ENCODE peak calls at places on chromosomes 6 and 20, in five cellular contexts. M is H9, D is B cell, Y is tibial nerve, Z is GM06990. U is an unnamed sample.

GRCh38 chr6:129644567-129645015 is 65.4 kb downstream of the ARHGAP18 start:
- DNase-seq in D (no peak), Y (no peak), M (no peak), Z (no peak), U (no peak)

GRCh38 chr6:43181942-43182860 is at the start of gene CUL9:
- DNase-seq in Z (peak), M (peak), D (peak), Y (peak), U (peak)

GRCh38 chr6:52497652-52498408 is 77.7 kb downstream of the EFHC1 start:
- DNase-seq in M (no peak), Z (peak), Y (peak), D (peak), U (peak)

GRCh38 chr6:70551566-70551965 is 15.2 kb upstream of the SDHAF4 start:
- DNase-seq in D (no peak), Y (no peak), Z (no peak), M (no peak), U (no peak)

GRCh38 chr6:11934638-11935037 is 77.5 kb upstream of the HIVEP1 start:
- DNase-seq in D (no peak), Z (no peak), Y (no peak), M (no peak), U (no peak)

GRCh38 chr6:154359679-154360078 is 3.1 kb upstream of the IPCEF1 start:
- DNase-seq in M (no peak), Z (no peak), D (no peak), Y (no peak), U (no peak)

GRCh38 chr6:91243436-91243835 is 656.6 kb upstream of the MAP3K7 start:
- DNase-seq in D (no peak), M (no peak), Y (no peak), Z (no peak), U (no peak)

GRCh38 chr20:13262701-13263335 is 41.7 kb downstream of the ISM1 start:
- DNase-seq in M (no peak), Z (no peak), Y (no peak), D (no peak), U (no peak)

GRCh38 chr6:22828179-22829062 is 259.1 kb downstream of the HDGFL1 start:
- DNase-seq in Z (no peak), D (no peak), M (peak), Y (no peak), U (no peak)

GRCh38 chr20:45822863-45823262 is 4.2 kb downstream of the TNNC2 start:
- DNase-seq in Y (no peak), D (no peak), M (no peak), Z (no peak), U (no peak)

GRCh38 chr6:82013561-82014275 is 233.8 kb downstream of the IBTK start:
- DNase-seq in D (no peak), M (no peak), Z (no peak), Y (no peak), U (no peak)

GRCh38 chr20:38726849-38727601 is 2.7 kb downstream of the SLC32A1 start:
- DNase-seq in Z (peak), M (peak), D (peak), Y (no peak), U (peak)

GRCh38 chr6:134171517-134171916 is 119.1 kb upstream of the SLC2A12 start:
- DNase-seq in Y (no peak), D (no peak), Z (no peak), M (no peak), U (no peak)

GRCh38 chr20:38460040-38460623 is 12.5 kb upstream of the RALGAPB start:
- DNase-seq in Z (no peak), Y (no peak), M (no peak), D (no peak), U (no peak)

GRCh38 chr20:47061549-47061948 is 166.9 kb downstream of the EYA2 start:
- DNase-seq in M (no peak), Y (no peak), D (no peak), Z (no peak), U (no peak)

GRCh38 chr20:57526067-57526884 is 1.3 kb upstream of the CTCFL start:
- DNase-seq in M (peak), Y (no peak), Z (no peak), D (no peak), U (no peak)
- TF ChIP-seq CTCF in M (peak), Y (no peak), Z (peak), D (no peak), U (no peak)

DNA sequence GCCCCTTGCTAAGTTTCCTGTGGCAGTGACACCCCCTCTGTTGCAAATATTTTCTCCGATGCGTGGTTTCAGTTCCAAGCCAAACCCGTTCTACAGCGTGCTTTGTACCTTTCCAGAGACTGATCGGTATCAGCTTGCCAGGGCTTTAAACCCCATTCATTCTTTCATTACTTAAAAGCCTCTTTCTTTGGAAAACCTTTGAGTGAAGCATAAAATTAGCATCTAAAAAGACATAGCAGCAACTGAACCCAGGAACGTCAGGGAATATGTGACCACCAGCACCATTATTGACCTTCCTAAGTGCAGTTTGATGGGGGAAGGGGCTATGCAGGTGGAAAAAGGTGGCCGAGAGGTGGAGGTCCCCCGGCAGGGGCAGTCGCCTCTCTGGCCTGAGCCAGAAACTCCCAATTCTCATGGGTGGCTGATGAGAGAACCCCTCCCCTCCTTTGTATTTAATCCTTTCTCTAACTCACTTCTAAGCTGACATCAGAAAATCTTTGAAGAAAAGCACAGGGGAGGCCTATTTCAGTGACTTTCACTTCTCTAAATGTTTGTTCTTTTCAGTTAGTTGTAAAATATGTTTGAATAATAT is 89.4 kb downstream of the RSPH3 start:
- DNase-seq in Y (no peak), D (peak), M (peak), Z (peak), U (peak)
- TF ChIP-seq CTCF in Y (no peak), D (no peak), M (peak), Z (no peak), U (no peak)

GRCh38 chr20:6863798-6864201 is 96.3 kb downstream of the BMP2 start:
- DNase-seq in Y (no peak), D (no peak), M (no peak), Z (no peak), U (no peak)
- TF ChIP-seq CTCF in Y (no peak), D (no peak), M (no peak), Z (no peak), U (no peak)

GRCh38 chr6:227074-227782 is 65.1 kb upstream of the DUSP22 start:
- DNase-seq in D (peak), Z (peak), Y (no peak), M (no peak), U (peak)
- TF ChIP-seq CTCF in D (peak), Z (peak), Y (no peak), M (no peak), U (peak)

U was measured in GM10248.